ENCODE peak calls at places on chromosomes 11 and 22, in nine cellular contexts. W is heart right ventricle, Y is cardiac muscle cell, N is breast epithelium, F is Caco-2, D is prostate gland, Q is AG09309, B is neural progenitor cell, O is AG04450. R is an unnamed sample.

GRCh38 chr22:24503137-24503850 is 8.2 kb downstream of the UPB1 start:
- DNase-seq in W (peak), Y (peak), Q (no peak), O (no peak), F (peak), D (peak), B (peak), N (no peak), R (no peak)

GRCh38 chr11:69384548-69385465 is 90.9 kb downstream of the MYEOV start:
- DNase-seq in N (peak), W (no peak), Q (no peak), D (no peak), F (no peak), B (no peak), O (no peak), Y (no peak), R (no peak)

GRCh38 chr11:2143652-2144548 is 4.7 kb upstream of the IGF2 start:
- DNase-seq in Y (peak), O (no peak), W (peak), Q (no peak), F (peak), D (no peak), B (peak), N (no peak), R (no peak)

GRCh38 chr11:104653011-104653806 is 245.1 kb downstream of the CASP12 start:
- DNase-seq in D (no peak), N (no peak), B (no peak), F (no peak), Q (no peak), Y (no peak), O (no peak), W (no peak), R (no peak)

GRCh38 chr11:100918551-100919500 is 210.8 kb downstream of the PGR start:
- DNase-seq in B (peak), Y (no peak), N (no peak), F (no peak), O (no peak), Q (no peak), W (no peak), D (no peak), R (no peak)

GRCh38 chr11:33842236-33842915 is 49.5 kb downstream of the LMO2 start:
- DNase-seq in Q (no peak), B (no peak), W (no peak), F (no peak), Y (no peak), D (no peak), N (no peak), O (no peak), R (no peak)

GRCh38 chr11:64258946-64259532 is 7.7 kb downstream of the PLCB3 start:
- DNase-seq in Y (no peak), O (no peak), N (no peak), F (no peak), W (no peak), B (no peak), D (no peak), Q (no peak), R (no peak)

GRCh38 chr11:93613432-93613831 is 48.0 kb upstream of the CEP295 start:
- DNase-seq in W (no peak), O (no peak), B (no peak), F (no peak), Q (no peak), Y (no peak), D (no peak), N (no peak), R (no peak)

GRCh38 chr22:37526376-37526775 is 7.2 kb upstream of the CARD10 start:
- DNase-seq in W (no peak), D (no peak), Q (no peak), F (no peak), B (no peak), Y (no peak), N (no peak), O (no peak), R (no peak)

GRCh38 chr11:125578783-125579182 is 9.5 kb downstream of the EI24 start:
- DNase-seq in N (no peak), O (no peak), D (no peak), B (no peak), Y (no peak), Q (no peak), F (no peak), W (no peak), R (no peak)

GRCh38 chr22:30015229-30015797 is 65.0 kb upstream of the HORMAD2 start:
- DNase-seq in W (no peak), B (no peak), O (no peak), F (no peak), D (no peak), Q (no peak), N (no peak), Y (no peak), R (no peak)

GRCh38 chr11:6611092-6612007 is 666 bp downstream of the TAF10 start:
- DNase-seq in Q (no peak), D (no peak), W (peak), B (peak), O (no peak), N (no peak), Y (no peak), F (no peak), R (peak)

GRCh38 chr11:133829566-133829965 is 15.7 kb downstream of the SPATA19 start:
- DNase-seq in D (no peak), Y (no peak), W (no peak), F (no peak), B (no peak), O (no peak), Q (no peak), N (no peak), R (no peak)

GRCh38 chr11:72750086-72750485 is 2.1 kb downstream of the ARAP1 start:
- DNase-seq in Q (no peak), Y (no peak), W (no peak), F (no peak), O (no peak), N (no peak), D (no peak), B (no peak), R (peak)

GRCh38 chr22:44181033-44181911 is 547 bp downstream of the PARVG start:
- DNase-seq in D (no peak), N (no peak), O (no peak), F (no peak), B (no peak), Y (no peak), W (peak), Q (no peak), R (no peak)

GRCh38 chr11:76576166-76576565 is 94.4 kb downstream of the LRRC32 start:
- DNase-seq in Q (no peak), W (no peak), B (no peak), N (no peak), O (no peak), D (no peak), Y (no peak), F (no peak), R (no peak)

GRCh38 chr11:1275021-1275420 is 34.4 kb downstream of the TOLLIP start:
- DNase-seq in Q (no peak), N (no peak), O (no peak), D (no peak), W (no peak), F (no peak), Y (no peak), B (no peak), R (no peak)

GRCh38 chr11:67384851-67385366 is 6.9 kb upstream of the RAD9A start:
- DNase-seq in Q (no peak), N (no peak), Y (no peak), O (no peak), F (no peak), W (no peak), B (no peak), D (no peak), R (no peak)

GRCh38 chr11:134049303-134049702 is 19.6 kb upstream of the JAM3 start:
- DNase-seq in Q (no peak), D (no peak), B (no peak), F (no peak), O (no peak), W (no peak), N (no peak), Y (no peak), R (peak)

GRCh38 chr22:17664414-17665045 is 26.0 kb downstream of the BCL2L13 start:
- DNase-seq in Y (no peak), Q (no peak), W (no peak), N (no peak), D (no peak), O (no peak), F (no peak), B (no peak), R (no peak)

GRCh38 chr11:44229664-44230063 is 80.3 kb downstream of the ALX4 start:
- DNase-seq in F (no peak), W (no peak), N (no peak), Q (no peak), O (no peak), Y (no peak), B (no peak), D (no peak), R (no peak)

GRCh38 chr11:119093951-119094815 is 7.5 kb downstream of the DPAGT1 start:
- DNase-seq in N (no peak), W (peak), Y (peak), O (no peak), D (peak), Q (no peak), B (peak), F (peak), R (no peak)

GRCh38 chr22:47620391-47620790 is 857.9 kb downstream of the TBC1D22A start:
- DNase-seq in W (no peak), N (no peak), F (no peak), Q (no peak), B (no peak), Y (no peak), D (no peak), O (no peak), R (no peak)

GRCh38 chr11:19767691-19768151 is 55.1 kb downstream of the NAV2 start:
- DNase-seq in W (no peak), D (no peak), O (no peak), N (no peak), Y (no peak), Q (no peak), F (no peak), B (no peak), R (no peak)

GRCh38 chr11:122155765-122156527 is 39.9 kb upstream of the BLID start:
- DNase-seq in D (no peak), W (no peak), B (no peak), Y (no peak), N (no peak), F (no peak), O (no peak), Q (no peak), R (no peak)

GRCh38 chr11:122157540-122158173 is 41.6 kb upstream of the BLID start:
- DNase-seq in B (no peak), W (no peak), Y (no peak), F (no peak), O (no peak), Q (no peak), D (no peak), N (no peak), R (no peak)

GRCh38 chr11:122155001-122155400 is 39.0 kb upstream of the BLID start:
- DNase-seq in W (no peak), N (no peak), D (no peak), O (no peak), Q (no peak), F (no peak), B (no peak), Y (no peak), R (no peak)

GRCh38 chr11:122153746-122154145 is 37.7 kb upstream of the BLID start:
- DNase-seq in F (no peak), N (no peak), D (no peak), Y (no peak), O (no peak), Q (no peak), W (no peak), B (no peak), R (no peak)

GRCh38 chr11:122154227-122154626 is 38.2 kb upstream of the BLID start:
- DNase-seq in Y (no peak), Q (no peak), O (no peak), B (no peak), D (no peak), F (no peak), N (no peak), W (no peak), R (no peak)
- H3K4me3 ChIP-seq in Y (no peak), Q (peak), O (no peak), B (no peak), D (no peak), F (no peak), N (peak), W (no peak), R (peak)

GRCh38 chr11:116842117-116842516 is 4.7 kb upstream of the APOA1 start:
- DNase-seq in W (no peak), Y (no peak), O (no peak), F (no peak), D (no peak), N (no peak), B (no peak), Q (no peak), R (no peak)

GRCh38 chr11:116838321-116839084 is 1.1 kb upstream of the APOA1 start:
- DNase-seq in O (no peak), Q (no peak), D (no peak), W (no peak), Y (no peak), N (no peak), F (no peak), B (no peak), R (no peak)

GRCh38 chr11:116840746-116841296 is 3.4 kb upstream of the APOA1 start:
- DNase-seq in N (no peak), F (no peak), Y (no peak), Q (no peak), B (no peak), O (no peak), W (no peak), D (no peak), R (no peak)

GRCh38 chr11:116842909-116843308 is 5.5 kb upstream of the APOA1 start:
- DNase-seq in F (peak), Q (no peak), D (no peak), O (no peak), W (no peak), N (no peak), Y (no peak), B (no peak), R (no peak)

DNA sequence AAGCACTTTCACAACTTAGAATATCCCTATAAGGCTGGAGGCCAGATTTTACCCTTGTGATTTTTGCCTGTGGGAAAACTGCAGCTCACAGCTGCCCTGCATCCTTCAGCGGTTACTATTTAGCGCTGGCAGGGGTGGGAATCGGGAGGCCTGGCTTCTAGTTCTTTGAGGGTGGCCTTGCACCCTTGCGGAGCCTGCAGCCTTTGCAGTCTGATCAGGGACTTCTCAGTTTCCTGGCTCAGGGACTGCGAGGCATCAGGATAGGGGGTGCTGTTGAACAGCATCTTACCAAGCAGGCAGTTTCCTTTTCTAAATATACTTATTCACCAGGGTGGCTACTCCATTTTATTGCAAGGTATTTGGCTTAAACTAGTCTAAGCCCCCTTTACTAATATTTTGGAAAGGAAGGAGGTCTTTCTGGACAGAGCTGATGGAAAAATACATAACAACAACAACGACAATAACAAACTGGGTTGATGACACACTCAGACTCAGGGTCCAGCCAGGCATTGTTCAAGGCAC is 2.9 kb upstream of the APOA1 start:
- DNase-seq in W (no peak), D (no peak), O (no peak), F (no peak), Q (no peak), Y (peak), N (no peak), B (peak), R (no peak)
- TF ChIP-seq CTCF in W (peak), D (no peak), O (peak), F (peak), Q (peak), Y (peak), N (no peak), B (peak), R (peak)

DNA sequence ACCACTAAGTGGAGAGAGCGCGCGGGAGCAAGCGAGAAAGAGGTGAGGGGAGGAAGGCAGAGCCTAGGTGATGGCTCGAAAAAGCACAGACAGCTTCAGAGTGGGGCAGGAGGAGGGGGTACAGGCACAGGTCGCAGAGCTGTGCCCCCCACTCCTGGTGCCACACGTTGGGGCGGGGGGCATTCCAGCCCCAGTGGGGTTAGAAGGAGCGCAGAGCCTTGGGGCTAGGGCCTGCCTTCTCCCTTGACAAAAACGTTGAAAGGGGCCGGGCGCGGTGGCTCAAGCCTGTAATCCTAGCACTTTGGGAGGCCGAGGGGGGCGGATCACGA is 41.6 kb upstream of the ISX start:
- DNase-seq in N (no peak), B (no peak), W (no peak), Q (no peak), O (no peak), Y (no peak), D (no peak), F (no peak), R (no peak)
- H3K4me3 ChIP-seq in N (no peak), B (no peak), W (no peak), Q (no peak), O (no peak), Y (no peak), D (no peak), F (no peak), R (no peak)

DNA sequence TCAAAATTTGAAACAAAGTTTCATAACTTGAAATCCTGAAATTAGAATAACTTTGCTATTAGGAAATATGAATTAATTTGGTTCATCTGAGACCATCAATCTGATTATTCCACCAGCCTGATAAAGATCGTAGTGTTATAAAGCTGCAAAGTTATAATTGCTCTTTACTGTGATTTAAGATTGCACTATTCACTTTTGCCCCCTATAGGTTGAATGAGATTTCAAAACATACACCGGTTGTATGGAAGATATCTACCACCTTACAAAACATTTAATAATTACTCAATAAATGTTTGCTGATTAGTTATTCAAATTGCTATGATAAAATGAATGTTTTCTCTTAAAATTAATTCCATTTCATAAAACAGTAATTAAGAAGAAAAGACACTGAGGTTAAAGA is 26.1 kb downstream of the APIP start:
- DNase-seq in D (no peak), O (no peak), B (no peak), F (no peak), N (no peak), Q (no peak), W (no peak), Y (no peak), R (no peak)
- TF ChIP-seq CTCF in D (peak), O (peak), B (peak), F (peak), N (peak), Q (peak), W (no peak), Y (peak), R (peak)

GRCh38 chr11:114216804-114217195 is 79.4 kb upstream of the NNMT start:
- DNase-seq in Q (no peak), W (no peak), B (no peak), O (no peak), Y (no peak), N (no peak), F (no peak), D (no peak), R (no peak)
- H3K4me3 ChIP-seq in Q (no peak), W (no peak), B (no peak), O (no peak), Y (no peak), N (no peak), F (no peak), D (no peak), R (no peak)

R was measured in dorsolateral prefrontal cortex.